ENCODE peak calls at places on chromosomes 7 and 10, in eight cellular contexts. One of them, this sample, is unnamed.

GRCh38 chr10:24947304-24948097 is 4.9 kb downstream of the PRTFDC1 start:
- DNase-seq in OCI-LY7: no peak
- DNase-seq in colonic mucosa: no peak
- DNase-seq in aorta: no peak
- DNase-seq in stomach: no peak
- DNase-seq in neural progenitor cell: no peak
- DNase-seq in RWPE1: peak; percentile 13
- DNase-seq in tibial nerve: no peak
- DNase-seq in this sample: no peak

GRCh38 chr7:134899729-134900128 is 86.6 kb upstream of the AGBL3 start:
- DNase-seq in OCI-LY7: no peak
- DNase-seq in colonic mucosa: no peak
- DNase-seq in aorta: no peak
- DNase-seq in stomach: no peak
- DNase-seq in neural progenitor cell: no peak
- DNase-seq in RWPE1: no peak
- DNase-seq in tibial nerve: no peak
- DNase-seq in this sample: no peak

GRCh38 chr7:140035400-140036223 is 27.1 kb downstream of the PARP12 start:
- DNase-seq in OCI-LY7: no peak
- DNase-seq in colonic mucosa: no peak
- DNase-seq in aorta: no peak
- DNase-seq in stomach: no peak
- DNase-seq in neural progenitor cell: no peak
- DNase-seq in RWPE1: peak; percentile 46
- DNase-seq in tibial nerve: no peak
- DNase-seq in this sample: no peak

GRCh38 chr10:29470355-29470705 is 164.4 kb downstream of the SVIL start:
- DNase-seq in OCI-LY7: peak; percentile 47
- DNase-seq in colonic mucosa: no peak
- DNase-seq in aorta: no peak
- DNase-seq in stomach: no peak
- DNase-seq in neural progenitor cell: peak; percentile 69
- DNase-seq in RWPE1: no peak
- DNase-seq in tibial nerve: no peak
- DNase-seq in this sample: no peak

GRCh38 chr7:134988161-134988560 is 1.9 kb downstream of the AGBL3 start:
- DNase-seq in OCI-LY7: no peak
- DNase-seq in colonic mucosa: no peak
- DNase-seq in aorta: no peak
- DNase-seq in stomach: no peak
- DNase-seq in neural progenitor cell: no peak
- DNase-seq in RWPE1: no peak
- DNase-seq in tibial nerve: no peak
- DNase-seq in this sample: no peak

GRCh38 chr10:6089334-6090219 is 743 bp downstream of the RBM17 start:
- DNase-seq in OCI-LY7: peak; percentile 61
- DNase-seq in colonic mucosa: peak; percentile 32
- DNase-seq in aorta: peak; percentile 78
- DNase-seq in stomach: no peak
- DNase-seq in neural progenitor cell: peak; percentile 76
- DNase-seq in RWPE1: peak; percentile 58
- DNase-seq in tibial nerve: no peak
- DNase-seq in this sample: no peak

GRCh38 chr10:93813507-93814465 is 56.0 kb downstream of the LGI1 start:
- DNase-seq in OCI-LY7: peak; percentile 56
- DNase-seq in colonic mucosa: peak; percentile 75
- DNase-seq in aorta: peak; percentile 84
- DNase-seq in stomach: peak; percentile 59
- DNase-seq in neural progenitor cell: peak; percentile 68
- DNase-seq in RWPE1: peak; percentile 31
- DNase-seq in tibial nerve: peak; percentile 28
- DNase-seq in this sample: peak; percentile 66

GRCh38 chr10:28986117-28986792 is 302.6 kb upstream of the LYZL1 start:
- DNase-seq in OCI-LY7: no peak
- DNase-seq in colonic mucosa: no peak
- DNase-seq in aorta: no peak
- DNase-seq in stomach: no peak
- DNase-seq in neural progenitor cell: no peak
- DNase-seq in RWPE1: peak; percentile 54
- DNase-seq in tibial nerve: no peak
- DNase-seq in this sample: no peak

GRCh38 chr7:30231271-30231670 is 53.1 kb upstream of the ZNRF2 start:
- DNase-seq in OCI-LY7: no peak
- DNase-seq in colonic mucosa: no peak
- DNase-seq in aorta: no peak
- DNase-seq in stomach: no peak
- DNase-seq in neural progenitor cell: no peak
- DNase-seq in RWPE1: no peak
- DNase-seq in tibial nerve: no peak
- DNase-seq in this sample: no peak

GRCh38 chr7:31853380-31853779 is 166.4 kb downstream of the PPP1R17 start:
- DNase-seq in OCI-LY7: no peak
- DNase-seq in colonic mucosa: no peak
- DNase-seq in aorta: no peak
- DNase-seq in stomach: no peak
- DNase-seq in neural progenitor cell: no peak
- DNase-seq in RWPE1: no peak
- DNase-seq in tibial nerve: no peak
- DNase-seq in this sample: no peak

GRCh38 chr10:132546567-132547420 is 9.2 kb downstream of the INPP5A start:
- DNase-seq in OCI-LY7: no peak
- DNase-seq in colonic mucosa: no peak
- DNase-seq in aorta: peak; percentile 71
- DNase-seq in stomach: peak; percentile 52
- DNase-seq in neural progenitor cell: no peak
- DNase-seq in RWPE1: no peak
- DNase-seq in tibial nerve: no peak
- DNase-seq in this sample: peak; percentile 3

GRCh38 chr10:81414038-81414437 is 461.0 kb upstream of the NRG3 start:
- DNase-seq in OCI-LY7: no peak
- DNase-seq in colonic mucosa: no peak
- DNase-seq in aorta: no peak
- DNase-seq in stomach: no peak
- DNase-seq in neural progenitor cell: peak; percentile 48
- DNase-seq in RWPE1: no peak
- DNase-seq in tibial nerve: no peak
- DNase-seq in this sample: no peak

GRCh38 chr7:6636741-6637543 is at the start of gene ZNF316:
- DNase-seq in OCI-LY7: peak; percentile 74
- DNase-seq in colonic mucosa: peak; percentile 59
- DNase-seq in aorta: peak; percentile 89
- DNase-seq in stomach: peak; percentile 69
- DNase-seq in neural progenitor cell: no peak
- DNase-seq in RWPE1: peak; percentile 76
- DNase-seq in tibial nerve: no peak
- DNase-seq in this sample: peak; percentile 40

DNA sequence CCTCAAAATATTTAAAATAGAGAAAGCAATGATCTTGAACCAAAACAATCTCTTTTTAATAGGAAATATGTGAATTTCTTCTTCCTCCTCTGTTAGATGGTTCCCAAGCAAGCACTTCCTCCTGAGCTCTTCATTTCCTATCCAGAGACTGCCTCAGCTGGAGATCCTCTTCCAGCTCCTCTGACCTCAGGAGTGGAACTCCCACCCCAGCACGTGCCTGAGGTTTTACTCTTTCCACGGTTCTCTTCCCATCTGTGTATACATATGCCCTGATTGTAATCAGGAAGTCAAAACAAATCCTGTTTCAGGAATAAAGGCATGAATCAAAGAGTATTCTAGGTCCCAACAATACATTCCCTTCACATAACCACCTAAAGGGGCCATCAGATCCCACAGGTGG is 5.6 kb downstream of the DENND11 start:
- DNase-seq in OCI-LY7: no peak
- DNase-seq in colonic mucosa: peak; percentile 31
- DNase-seq in aorta: no peak
- DNase-seq in stomach: no peak
- DNase-seq in neural progenitor cell: no peak
- DNase-seq in RWPE1: no peak
- DNase-seq in tibial nerve: no peak
- DNase-seq in this sample: no peak
- H3K27ac ChIP-seq in OCI-LY7: no peak overlapping the region
- H3K27ac ChIP-seq in colonic mucosa: peak overlapping the region; percentile 38
- H3K27ac ChIP-seq in aorta: no peak overlapping the region
- H3K27ac ChIP-seq in stomach: peak overlapping the region; percentile 53
- H3K27ac ChIP-seq in neural progenitor cell: no peak overlapping the region
- H3K27ac ChIP-seq in RWPE1: no peak overlapping the region
- H3K27ac ChIP-seq in tibial nerve: no peak overlapping the region
- H3K27ac ChIP-seq in this sample: peak overlapping the region; percentile 92

DNA sequence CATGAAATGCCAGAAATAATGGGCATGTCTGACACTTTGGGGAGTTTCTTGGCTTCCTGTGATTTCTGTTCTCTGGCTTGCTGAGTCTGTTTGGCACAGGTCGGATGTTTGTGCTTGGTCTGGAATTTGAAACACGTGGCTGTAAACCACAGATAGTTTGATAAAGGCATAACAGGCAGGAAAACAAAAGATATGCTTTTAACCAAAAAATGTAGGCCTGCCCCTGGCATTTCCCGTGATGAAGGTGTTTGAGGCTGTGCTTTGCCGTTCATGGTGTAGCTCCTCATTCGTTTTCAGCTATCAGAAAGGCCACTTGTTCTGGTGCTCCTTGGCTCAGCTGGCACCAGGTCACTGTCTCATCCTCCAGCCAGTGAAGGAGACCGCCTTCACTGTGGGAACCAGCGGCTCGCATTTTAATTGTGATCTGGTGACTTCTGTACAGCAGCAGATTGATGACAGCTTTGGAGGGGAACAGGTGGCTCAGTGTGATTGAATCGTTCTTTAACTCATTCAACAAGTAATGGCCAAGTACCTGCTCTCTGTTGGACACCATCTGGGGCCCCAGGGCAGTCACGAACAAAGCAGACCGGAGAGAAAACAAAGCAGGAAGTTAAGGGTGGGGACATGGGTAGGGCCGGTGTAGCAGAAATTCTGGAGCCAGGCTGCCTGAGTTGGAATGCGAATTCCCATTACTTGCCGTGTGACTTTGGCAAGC is 111.5 kb downstream of the CCNY start:
- DNase-seq in OCI-LY7: no peak
- DNase-seq in colonic mucosa: peak; percentile 58
- DNase-seq in aorta: no peak
- DNase-seq in stomach: peak; percentile 51
- DNase-seq in neural progenitor cell: peak; percentile 32
- DNase-seq in RWPE1: peak; percentile 68
- DNase-seq in tibial nerve: no peak
- DNase-seq in this sample: no peak
- H3K27ac ChIP-seq in OCI-LY7: no peak overlapping the region
- H3K27ac ChIP-seq in colonic mucosa: no peak overlapping the region
- H3K27ac ChIP-seq in aorta: peak overlapping the region; percentile 87
- H3K27ac ChIP-seq in stomach: peak overlapping the region; percentile 44
- H3K27ac ChIP-seq in neural progenitor cell: no peak overlapping the region
- H3K27ac ChIP-seq in RWPE1: peak overlapping the region; percentile 90
- H3K27ac ChIP-seq in tibial nerve: peak overlapping the region; percentile 61
- H3K27ac ChIP-seq in this sample: peak overlapping the region; percentile 64

GRCh38 chr7:144717720-144718119 is 118.1 kb downstream of the TPK1 start:
- DNase-seq in OCI-LY7: no peak
- DNase-seq in colonic mucosa: no peak
- DNase-seq in aorta: no peak
- DNase-seq in stomach: no peak
- DNase-seq in neural progenitor cell: no peak
- DNase-seq in RWPE1: no peak
- DNase-seq in tibial nerve: no peak
- DNase-seq in this sample: no peak

GRCh38 chr7:144728556-144728955 is 107.3 kb downstream of the TPK1 start:
- DNase-seq in OCI-LY7: no peak
- DNase-seq in colonic mucosa: no peak
- DNase-seq in aorta: no peak
- DNase-seq in stomach: no peak
- DNase-seq in neural progenitor cell: no peak
- DNase-seq in RWPE1: no peak
- DNase-seq in tibial nerve: no peak
- DNase-seq in this sample: no peak

GRCh38 chr7:144725070-144725469 is 110.8 kb downstream of the TPK1 start:
- DNase-seq in OCI-LY7: no peak
- DNase-seq in colonic mucosa: no peak
- DNase-seq in aorta: no peak
- DNase-seq in stomach: no peak
- DNase-seq in neural progenitor cell: no peak
- DNase-seq in RWPE1: no peak
- DNase-seq in tibial nerve: no peak
- DNase-seq in this sample: no peak

GRCh38 chr7:144720139-144720538 is 115.7 kb downstream of the TPK1 start:
- DNase-seq in OCI-LY7: no peak
- DNase-seq in colonic mucosa: no peak
- DNase-seq in aorta: no peak
- DNase-seq in stomach: no peak
- DNase-seq in neural progenitor cell: no peak
- DNase-seq in RWPE1: peak; percentile 57
- DNase-seq in tibial nerve: no peak
- DNase-seq in this sample: no peak

DNA sequence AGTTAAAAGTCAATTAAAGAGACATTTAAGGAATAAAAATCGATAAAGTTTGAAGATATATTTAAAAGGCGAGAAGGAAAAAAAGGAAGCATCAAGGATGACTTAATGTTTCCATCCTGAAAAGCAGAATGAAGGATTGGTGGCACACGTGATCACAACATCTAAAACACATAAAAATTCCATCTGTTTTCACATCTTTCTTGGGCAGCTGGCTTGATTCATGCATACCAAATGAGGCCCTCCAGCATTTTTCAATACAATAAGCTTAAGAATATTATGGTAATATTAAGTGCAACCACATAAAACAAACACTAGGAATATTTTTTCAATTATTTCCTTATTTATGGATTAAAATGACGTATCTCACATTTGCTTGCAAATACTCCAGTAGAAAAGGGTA is 112.5 kb downstream of the TPK1 start:
- DNase-seq in OCI-LY7: no peak
- DNase-seq in colonic mucosa: no peak
- DNase-seq in aorta: no peak
- DNase-seq in stomach: no peak
- DNase-seq in neural progenitor cell: no peak
- DNase-seq in RWPE1: no peak
- DNase-seq in tibial nerve: no peak
- DNase-seq in this sample: no peak
- H3K27ac ChIP-seq in OCI-LY7: no peak overlapping the region
- H3K27ac ChIP-seq in colonic mucosa: no peak overlapping the region
- H3K27ac ChIP-seq in aorta: no peak overlapping the region
- H3K27ac ChIP-seq in stomach: no peak overlapping the region
- H3K27ac ChIP-seq in neural progenitor cell: no peak overlapping the region
- H3K27ac ChIP-seq in RWPE1: no peak overlapping the region
- H3K27ac ChIP-seq in tibial nerve: no peak overlapping the region
- H3K27ac ChIP-seq in this sample: no peak overlapping the region

DNA sequence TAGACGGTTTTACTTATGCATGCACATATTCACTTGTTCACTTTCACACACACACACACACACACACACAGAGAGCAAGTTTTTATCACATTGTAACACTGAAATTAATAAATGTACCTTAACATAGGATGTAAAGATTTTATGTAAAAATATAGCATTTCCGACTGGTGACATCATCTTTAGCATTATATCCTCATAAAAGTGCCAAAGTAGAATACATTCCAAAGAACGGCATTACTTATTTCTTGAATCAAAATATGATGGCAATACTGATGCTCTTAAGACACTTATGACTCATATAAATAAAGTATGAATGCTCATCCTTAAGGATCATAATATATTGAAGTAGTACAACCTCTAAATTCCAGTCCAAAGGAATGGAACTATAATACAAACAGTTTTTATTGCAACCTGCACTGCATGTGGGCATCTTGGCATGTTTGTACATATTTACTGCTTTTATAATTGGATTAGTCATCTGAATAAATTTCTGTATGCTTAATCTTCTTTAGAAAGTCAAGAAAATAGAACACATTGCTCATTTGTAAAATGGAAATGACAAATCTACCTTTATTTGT is 290.0 kb upstream of the SEMA3A start:
- DNase-seq in OCI-LY7: no peak
- DNase-seq in colonic mucosa: no peak
- DNase-seq in aorta: no peak
- DNase-seq in stomach: no peak
- DNase-seq in neural progenitor cell: no peak
- DNase-seq in RWPE1: peak; percentile 29
- DNase-seq in tibial nerve: no peak
- DNase-seq in this sample: no peak
- H3K27ac ChIP-seq in OCI-LY7: no peak overlapping the region
- H3K27ac ChIP-seq in colonic mucosa: no peak overlapping the region
- H3K27ac ChIP-seq in aorta: no peak overlapping the region
- H3K27ac ChIP-seq in stomach: no peak overlapping the region
- H3K27ac ChIP-seq in neural progenitor cell: no peak overlapping the region
- H3K27ac ChIP-seq in RWPE1: no peak overlapping the region
- H3K27ac ChIP-seq in tibial nerve: no peak overlapping the region
- H3K27ac ChIP-seq in this sample: no peak overlapping the region

This sample was measured in dorsolateral prefrontal cortex.